ENCODE peak calls at places on chromosomes 2 and 18, in five cellular contexts. One of them, this sample, is unnamed. For H3K36me3 and H3K4me1, the result is how much of the 10 kb centered on the place peaks cover.

GRCh38 chr2:174681099-174681982 is 82.9 kb downstream of the CHRNA1 start:
- DNase-seq in lower lobe of right lung: no peak
- DNase-seq in transverse colon: peak
- DNase-seq in mesendoderm: peak
- DNase-seq in HCT116: no peak
- DNase-seq in this sample: peak

GRCh38 chr2:186059096-186059495 is 320.5 kb downstream of the FSIP2 start:
- DNase-seq in mesendoderm: no peak
- DNase-seq in lower lobe of right lung: no peak
- DNase-seq in HCT116: no peak
- DNase-seq in transverse colon: no peak
- DNase-seq in this sample: no peak

GRCh38 chr2:195388024-195388423 is 269.0 kb upstream of the SLC39A10 start:
- DNase-seq in HCT116: no peak
- DNase-seq in mesendoderm: no peak
- DNase-seq in transverse colon: no peak
- DNase-seq in lower lobe of right lung: no peak
- DNase-seq in this sample: no peak

GRCh38 chr18:77090546-77091200 is 41.9 kb downstream of the MBP start:
- DNase-seq in HCT116: no peak
- DNase-seq in lower lobe of right lung: no peak
- DNase-seq in mesendoderm: no peak
- DNase-seq in transverse colon: no peak
- DNase-seq in this sample: no peak

GRCh38 chr2:73043279-73043678 is 28.2 kb downstream of the SFXN5 start:
- DNase-seq in HCT116: no peak
- DNase-seq in mesendoderm: no peak
- DNase-seq in transverse colon: no peak
- DNase-seq in lower lobe of right lung: no peak
- DNase-seq in this sample: no peak

GRCh38 chr18:53799134-53799533 is 425.3 kb downstream of the MBD2 start:
- DNase-seq in HCT116: no peak
- DNase-seq in mesendoderm: no peak
- DNase-seq in transverse colon: no peak
- DNase-seq in lower lobe of right lung: no peak
- DNase-seq in this sample: no peak

GRCh38 chr2:24076849-24077534 is 866 bp upstream of the SF3B6 start:
- DNase-seq in mesendoderm: peak
- DNase-seq in transverse colon: no peak
- DNase-seq in HCT116: no peak
- DNase-seq in lower lobe of right lung: no peak
- DNase-seq in this sample: peak

GRCh38 chr2:3285901-3286645 is 91.5 kb downstream of the EIPR1 start:
- DNase-seq in lower lobe of right lung: no peak
- DNase-seq in HCT116: no peak
- DNase-seq in mesendoderm: no peak
- DNase-seq in transverse colon: no peak
- DNase-seq in this sample: no peak

GRCh38 chr2:75595541-75596395 is 35.0 kb upstream of the EVA1A start:
- DNase-seq in HCT116: no peak
- DNase-seq in mesendoderm: no peak
- DNase-seq in lower lobe of right lung: no peak
- DNase-seq in transverse colon: no peak
- DNase-seq in this sample: no peak

GRCh38 chr2:36569267-36569860 is 28.6 kb downstream of the FEZ2 start:
- DNase-seq in transverse colon: no peak
- DNase-seq in mesendoderm: no peak
- DNase-seq in lower lobe of right lung: no peak
- DNase-seq in HCT116: no peak
- DNase-seq in this sample: no peak

GRCh38 chr2:64987001-64987962 is 1.9 kb upstream of the SLC1A4 start:
- DNase-seq in transverse colon: no peak
- DNase-seq in lower lobe of right lung: no peak
- DNase-seq in HCT116: no peak
- DNase-seq in mesendoderm: no peak
- DNase-seq in this sample: no peak

GRCh38 chr18:12595571-12596255 is 62.2 kb downstream of the SPIRE1 start:
- DNase-seq in lower lobe of right lung: no peak
- DNase-seq in HCT116: no peak
- DNase-seq in mesendoderm: no peak
- DNase-seq in transverse colon: no peak
- DNase-seq in this sample: no peak

GRCh38 chr2:156340818-156341481 is 8.4 kb upstream of the NR4A2 start:
- DNase-seq in transverse colon: peak
- DNase-seq in lower lobe of right lung: no peak
- DNase-seq in HCT116: no peak
- DNase-seq in mesendoderm: peak
- DNase-seq in this sample: no peak

GRCh38 chr2:152718909-152719645 is 657 bp downstream of the ARL6IP6 start:
- DNase-seq in transverse colon: peak
- DNase-seq in lower lobe of right lung: no peak
- DNase-seq in HCT116: peak
- DNase-seq in mesendoderm: peak
- DNase-seq in this sample: no peak

GRCh38 chr18:26792661-26793060 is 72.8 kb downstream of the AQP4 start:
- DNase-seq in HCT116: no peak
- DNase-seq in mesendoderm: peak
- DNase-seq in transverse colon: no peak
- DNase-seq in lower lobe of right lung: no peak
- DNase-seq in this sample: no peak

GRCh38 chr2:75503048-75503607 is 57.6 kb downstream of the EVA1A start:
- DNase-seq in lower lobe of right lung: no peak
- DNase-seq in transverse colon: no peak
- DNase-seq in mesendoderm: peak
- DNase-seq in HCT116: no peak
- DNase-seq in this sample: no peak

GRCh38 chr2:15939556-15939853 is 845 bp upstream of the MYCN start:
- DNase-seq in lower lobe of right lung: peak
- DNase-seq in transverse colon: peak
- DNase-seq in mesendoderm: no peak
- DNase-seq in HCT116: peak
- DNase-seq in this sample: no peak

GRCh38 chr2:206984206-206984605 is 44.9 kb downstream of the CPO start:
- DNase-seq in transverse colon: no peak
- DNase-seq in lower lobe of right lung: no peak
- DNase-seq in HCT116: no peak
- DNase-seq in mesendoderm: no peak
- DNase-seq in this sample: no peak

GRCh38 chr2:218694405-218695145 is 16.1 kb upstream of the TTLL4 start:
- DNase-seq in lower lobe of right lung: no peak
- DNase-seq in mesendoderm: no peak
- DNase-seq in transverse colon: no peak
- DNase-seq in HCT116: no peak
- DNase-seq in this sample: no peak

DNA sequence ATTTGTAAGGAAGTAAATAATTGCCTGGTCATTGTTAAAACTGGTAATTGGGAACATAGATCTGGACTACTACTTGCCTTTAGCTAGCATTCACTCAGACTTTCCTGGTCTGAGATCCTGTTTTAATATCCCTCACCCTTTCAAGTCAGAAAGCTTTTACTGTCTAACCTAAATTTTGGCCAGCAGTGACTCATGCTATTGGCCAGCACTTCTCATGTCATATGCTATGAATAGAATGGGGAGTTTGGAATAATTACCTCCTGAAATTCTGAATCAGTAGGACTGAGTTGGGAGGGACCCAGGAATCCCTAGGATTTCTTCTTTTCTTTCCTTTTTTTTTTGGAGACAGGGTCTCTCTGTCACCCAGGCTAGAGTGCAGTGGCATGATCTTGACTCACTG is 19.3 kb downstream of the STK36 start:
- DNase-seq in transverse colon: no peak
- DNase-seq in HCT116: no peak
- DNase-seq in mesendoderm: no peak
- DNase-seq in lower lobe of right lung: no peak
- DNase-seq in this sample: no peak
- H3K36me3 ChIP-seq in transverse colon: under half
- H3K36me3 ChIP-seq in HCT116: under half
- H3K36me3 ChIP-seq in mesendoderm: under half
- H3K36me3 ChIP-seq in lower lobe of right lung: half or more
- H3K36me3 ChIP-seq in this sample: half or more

GRCh38 chr18:49172246-49172645 is 221.5 kb upstream of the SMAD7 start:
- DNase-seq in mesendoderm: no peak
- DNase-seq in transverse colon: no peak
- DNase-seq in lower lobe of right lung: no peak
- DNase-seq in HCT116: no peak
- DNase-seq in this sample: no peak
- H3K4me1 ChIP-seq in mesendoderm: under half
- H3K4me1 ChIP-seq in transverse colon: under half
- H3K4me1 ChIP-seq in lower lobe of right lung: under half
- H3K4me1 ChIP-seq in HCT116: under half
- H3K4me1 ChIP-seq in this sample: under half

GRCh38 chr2:230473378-230473777 is 57.4 kb downstream of the SP100 start:
- DNase-seq in HCT116: no peak
- DNase-seq in transverse colon: no peak
- DNase-seq in lower lobe of right lung: no peak
- DNase-seq in mesendoderm: no peak
- DNase-seq in this sample: no peak

GRCh38 chr2:230472619-230473018 is 56.6 kb downstream of the SP100 start:
- DNase-seq in HCT116: peak
- DNase-seq in lower lobe of right lung: no peak
- DNase-seq in mesendoderm: no peak
- DNase-seq in transverse colon: no peak
- DNase-seq in this sample: no peak

GRCh38 chr2:230475143-230475542 is 59.1 kb downstream of the SP100 start:
- DNase-seq in lower lobe of right lung: no peak
- DNase-seq in transverse colon: no peak
- DNase-seq in HCT116: no peak
- DNase-seq in mesendoderm: no peak
- DNase-seq in this sample: no peak

DNA sequence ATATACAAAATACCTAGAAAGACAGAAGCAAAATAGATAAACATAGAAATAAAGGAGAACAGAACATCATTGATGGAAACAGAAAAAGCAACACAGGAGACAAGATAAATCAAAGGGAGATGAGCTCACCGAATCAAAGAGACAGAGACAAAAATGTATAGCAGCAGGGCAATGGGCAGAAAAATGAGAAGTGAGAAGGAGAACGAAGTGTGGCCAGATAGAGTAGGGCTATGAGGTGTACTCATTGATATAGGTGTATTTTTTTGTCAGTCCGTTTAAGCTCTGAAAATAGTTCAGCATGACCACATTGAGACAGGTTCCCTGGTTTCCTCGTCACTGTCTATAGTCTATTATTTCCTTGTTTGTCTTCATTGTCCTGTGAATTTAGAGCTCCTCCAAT is 55.1 kb downstream of the SP100 start:
- DNase-seq in mesendoderm: no peak
- DNase-seq in lower lobe of right lung: no peak
- DNase-seq in HCT116: no peak
- DNase-seq in transverse colon: no peak
- DNase-seq in this sample: no peak
- H3K36me3 ChIP-seq in mesendoderm: under half
- H3K36me3 ChIP-seq in lower lobe of right lung: half or more
- H3K36me3 ChIP-seq in HCT116: under half
- H3K36me3 ChIP-seq in transverse colon: half or more
- H3K36me3 ChIP-seq in this sample: half or more

GRCh38 chr2:120904825-120905224 is 169.2 kb downstream of the GLI2 start:
- DNase-seq in mesendoderm: no peak
- DNase-seq in HCT116: no peak
- DNase-seq in transverse colon: no peak
- DNase-seq in lower lobe of right lung: no peak
- DNase-seq in this sample: no peak

GRCh38 chr2:120905824-120906571 is 170.3 kb downstream of the GLI2 start:
- DNase-seq in mesendoderm: no peak
- DNase-seq in HCT116: no peak
- DNase-seq in lower lobe of right lung: no peak
- DNase-seq in transverse colon: no peak
- DNase-seq in this sample: no peak

GRCh38 chr2:120902532-120903088 is 166.9 kb downstream of the GLI2 start:
- DNase-seq in HCT116: no peak
- DNase-seq in transverse colon: no peak
- DNase-seq in lower lobe of right lung: no peak
- DNase-seq in mesendoderm: no peak
- DNase-seq in this sample: no peak

GRCh38 chr2:120905298-120905697 is 169.6 kb downstream of the GLI2 start:
- DNase-seq in HCT116: no peak
- DNase-seq in transverse colon: no peak
- DNase-seq in lower lobe of right lung: no peak
- DNase-seq in mesendoderm: no peak
- DNase-seq in this sample: no peak

DNA sequence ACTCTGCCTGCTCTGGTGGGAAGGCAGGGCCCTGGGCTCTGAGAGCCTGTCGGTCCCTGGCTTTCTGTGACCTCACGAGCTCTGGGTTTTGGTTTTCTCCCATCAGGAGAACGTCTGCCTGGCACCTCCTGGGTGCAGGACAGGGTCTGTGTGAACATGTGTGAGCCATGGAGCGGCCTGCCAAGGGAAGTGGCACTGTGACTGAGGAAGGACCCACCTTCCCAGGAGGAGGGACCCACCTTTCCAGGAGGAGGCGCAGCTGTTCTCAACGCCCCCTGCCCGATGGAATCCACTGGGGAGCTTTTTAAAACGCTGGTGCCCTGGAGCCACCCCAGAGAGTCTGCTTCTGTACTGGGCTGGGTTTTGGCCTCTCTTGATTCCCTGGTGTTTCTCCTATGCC is 168.7 kb downstream of the GLI2 start:
- DNase-seq in HCT116: no peak
- DNase-seq in mesendoderm: peak
- DNase-seq in lower lobe of right lung: no peak
- DNase-seq in transverse colon: no peak
- DNase-seq in this sample: no peak
- H3K4me1 ChIP-seq in HCT116: under half
- H3K4me1 ChIP-seq in mesendoderm: under half
- H3K4me1 ChIP-seq in lower lobe of right lung: under half
- H3K4me1 ChIP-seq in transverse colon: under half
- H3K4me1 ChIP-seq in this sample: under half

GRCh38 chr2:62198237-62198633 is 2.3 kb downstream of the B3GNT2 start:
- DNase-seq in HCT116: no peak
- DNase-seq in mesendoderm: no peak
- DNase-seq in transverse colon: no peak
- DNase-seq in lower lobe of right lung: no peak
- DNase-seq in this sample: no peak

GRCh38 chr2:62196278-62196901 is 475 bp downstream of the B3GNT2 start:
- DNase-seq in transverse colon: peak
- DNase-seq in mesendoderm: peak
- DNase-seq in HCT116: no peak
- DNase-seq in lower lobe of right lung: peak
- DNase-seq in this sample: peak

GRCh38 chr2:62199392-62200125 is 3.6 kb downstream of the B3GNT2 start:
- DNase-seq in mesendoderm: no peak
- DNase-seq in HCT116: no peak
- DNase-seq in transverse colon: no peak
- DNase-seq in lower lobe of right lung: no peak
- DNase-seq in this sample: no peak

GRCh38 chr2:62197017-62197586 is 1.2 kb downstream of the B3GNT2 start:
- DNase-seq in lower lobe of right lung: peak
- DNase-seq in HCT116: no peak
- DNase-seq in mesendoderm: no peak
- DNase-seq in transverse colon: peak
- DNase-seq in this sample: no peak

GRCh38 chr2:62197609-62198236 is 1.8 kb downstream of the B3GNT2 start:
- DNase-seq in mesendoderm: peak
- DNase-seq in lower lobe of right lung: peak
- DNase-seq in HCT116: no peak
- DNase-seq in transverse colon: peak
- DNase-seq in this sample: no peak
- H3K36me3 ChIP-seq in mesendoderm: under half
- H3K36me3 ChIP-seq in lower lobe of right lung: under half
- H3K36me3 ChIP-seq in HCT116: under half
- H3K36me3 ChIP-seq in transverse colon: under half
- H3K36me3 ChIP-seq in this sample: under half

This sample was measured in tibial artery.